ENCODE peak calls at places on chromosomes 1 and 21, in four cellular contexts. D, V, E and F are unnamed samples.

GRCh38 chr1:51607676-51608075 is 9.2 kb upstream of the OSBPL9 start:
- DNase-seq in D (no peak), E (no peak), V (no peak), F (no peak)

GRCh38 chr1:20508411-20508771 is 440 bp upstream of the MUL1 start:
- DNase-seq in D (no peak), E (no peak), V (no peak), F (no peak)

GRCh38 chr1:71809085-71809484 is 473.3 kb downstream of the NEGR1 start:
- DNase-seq in D (no peak), E (no peak), V (no peak), F (no peak)

GRCh38 chr1:11701551-11701961 is 10.0 kb downstream of the DRAXIN start:
- DNase-seq in V (no peak), D (no peak), E (no peak), F (no peak)

GRCh38 chr1:217895817-217896216 is 264.7 kb downstream of the SPATA17 start:
- DNase-seq in D (no peak), V (no peak), E (no peak), F (no peak)

GRCh38 chr21:27693376-27693775 is 726.5 kb upstream of the ADAMTS5 start:
- DNase-seq in E (no peak), D (no peak), V (peak; percentile 73), F (no peak)

GRCh38 chr1:233635765-233636502 is 22.0 kb downstream of the KCNK1 start:
- DNase-seq in E (no peak), D (no peak), V (peak; percentile 62), F (peak; percentile 96)

GRCh38 chr1:109776911-109777310 is 13.2 kb upstream of the EPS8L3 start:
- DNase-seq in D (peak; percentile 68), V (peak; percentile 78), E (peak; percentile 76), F (peak; percentile 93)

GRCh38 chr1:220879090-220879508 is at the start of gene HLX:
- DNase-seq in D (peak; percentile 98), E (no peak), V (peak; percentile 92), F (peak; percentile 95)

GRCh38 chr1:30569384-30569783 is 154.0 kb downstream of the MATN1 start:
- DNase-seq in V (no peak), E (no peak), D (no peak), F (no peak)

GRCh38 chr21:27498025-27498424 is 531.1 kb upstream of the ADAMTS5 start:
- DNase-seq in D (no peak), V (peak; percentile 14), E (no peak), F (no peak)

GRCh38 chr1:160083968-160084770 is 2.8 kb downstream of the KCNJ9 start:
- DNase-seq in E (no peak), D (peak; percentile 77), V (no peak), F (peak; percentile 43)

GRCh38 chr1:219660666-219661463 is 48.0 kb upstream of the ZC3H11B start:
- DNase-seq in V (peak; percentile 88), E (no peak), D (peak; percentile 61), F (peak; percentile 76)

GRCh38 chr1:235984041-235984820 is 80.7 kb downstream of the NID1 start:
- DNase-seq in E (no peak), V (peak; percentile 90), D (no peak), F (no peak)

GRCh38 chr1:86925742-86926141 is 11.3 kb downstream of the HS2ST1 start:
- DNase-seq in V (no peak), E (no peak), D (no peak), F (no peak)

GRCh38 chr1:244297616-244298015 is 154.1 kb downstream of the ADSS2 start:
- DNase-seq in E (no peak), D (no peak), V (no peak), F (no peak)

GRCh38 chr1:244296447-244296846 is 155.3 kb downstream of the ADSS2 start:
- DNase-seq in D (no peak), E (no peak), V (no peak), F (no peak)

GRCh38 chr1:244297087-244297486 is 154.6 kb downstream of the ADSS2 start:
- DNase-seq in D (no peak), V (no peak), E (no peak), F (no peak)

GRCh38 chr1:244294825-244295224 is 156.9 kb downstream of the ADSS2 start:
- DNase-seq in E (no peak), D (no peak), V (no peak), F (no peak)

DNA sequence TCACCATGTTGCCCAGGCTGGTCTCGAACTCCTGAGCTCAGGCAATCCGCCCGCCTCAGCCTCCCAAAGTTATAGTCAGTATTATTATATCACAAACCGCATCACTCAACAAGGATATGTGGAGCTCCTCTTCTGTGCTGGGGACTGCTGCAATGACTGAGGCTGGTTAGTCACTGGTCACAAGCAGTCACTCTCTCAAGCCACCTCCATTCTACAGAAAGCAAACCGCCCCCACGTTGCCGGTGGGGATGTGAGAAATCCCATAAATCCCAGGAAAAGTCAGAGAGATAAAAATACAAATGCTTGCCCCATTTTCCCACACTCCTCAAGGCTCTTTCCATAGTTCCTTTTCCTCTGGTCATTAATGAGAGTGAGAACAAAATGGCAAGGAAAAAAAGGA is 155.7 kb downstream of the ADSS2 start:
- DNase-seq in V (no peak), D (no peak), E (no peak), F (no peak)
- TF ChIP-seq MAZ in V (no peak), D (no peak), E (no peak), F (no peak)

GRCh38 chr1:224057461-224058199 is 56.3 kb upstream of the FBXO28 start:
- DNase-seq in V (no peak), E (peak; percentile 15), D (no peak), F (no peak)
- TF ChIP-seq MAZ in V (no peak), E (no peak), D (no peak), F (no peak)

GRCh38 chr1:230072866-230073265 is 5.8 kb downstream of the GALNT2 start:
- DNase-seq in E (no peak), V (no peak), D (no peak), F (no peak)

GRCh38 chr1:230074762-230075161 is 7.7 kb downstream of the GALNT2 start:
- DNase-seq in E (no peak), D (no peak), V (no peak), F (no peak)

GRCh38 chr1:230072296-230072695 is 5.3 kb downstream of the GALNT2 start:
- DNase-seq in V (no peak), D (no peak), E (no peak), F (no peak)

GRCh38 chr1:230074270-230074669 is 7.2 kb downstream of the GALNT2 start:
- DNase-seq in D (no peak), E (no peak), V (no peak), F (no peak)

DNA sequence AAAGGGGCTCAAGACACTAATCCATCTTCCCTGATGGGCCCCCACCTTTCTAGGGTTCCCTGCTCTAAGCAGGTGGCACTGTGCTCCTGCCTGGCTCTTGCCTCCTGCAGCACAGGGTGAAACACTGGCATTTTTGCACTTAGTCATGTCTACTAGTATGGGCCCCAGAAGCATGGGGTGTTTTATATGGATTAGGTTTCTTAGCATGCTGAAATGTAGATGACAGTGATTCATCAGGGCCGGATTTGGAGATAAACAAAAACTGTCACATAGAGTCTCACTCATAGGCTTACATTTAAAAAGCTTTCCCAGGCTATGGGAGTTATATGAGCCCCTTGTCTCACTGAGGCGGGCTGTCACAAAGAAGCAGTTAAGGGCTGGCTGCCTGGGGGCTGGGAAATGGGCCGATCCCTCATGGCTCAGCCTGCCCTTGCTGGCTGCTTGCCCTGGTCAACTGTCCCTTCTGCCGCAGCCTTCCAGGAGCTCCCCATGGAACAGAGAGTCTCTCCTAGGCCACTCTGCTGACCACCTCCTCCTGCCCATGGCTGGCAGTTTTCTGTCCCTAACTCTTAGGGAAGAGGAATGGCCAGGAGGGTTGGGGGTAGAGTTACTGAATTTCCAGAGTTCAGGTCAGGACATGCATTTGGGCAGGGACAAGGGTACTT is 6.5 kb downstream of the GALNT2 start:
- DNase-seq in V (peak; percentile 91), E (no peak), D (no peak), F (no peak)
- TF ChIP-seq MAZ in V (no peak), E (no peak), D (no peak), F (no peak)

GRCh38 chr1:27684176-27684575 is 12.2 kb upstream of the IFI6 start:
- DNase-seq in V (no peak), E (no peak), D (no peak), F (no peak)

GRCh38 chr1:27690205-27690604 is 18.2 kb upstream of the IFI6 start:
- DNase-seq in E (no peak), V (no peak), D (no peak), F (peak; percentile 4)

GRCh38 chr1:27687906-27688305 is 15.9 kb upstream of the IFI6 start:
- DNase-seq in E (no peak), D (no peak), V (no peak), F (no peak)

GRCh38 chr1:27686223-27686990 is 14.4 kb upstream of the IFI6 start:
- DNase-seq in E (no peak), V (no peak), D (no peak), F (peak; percentile 11)

DNA sequence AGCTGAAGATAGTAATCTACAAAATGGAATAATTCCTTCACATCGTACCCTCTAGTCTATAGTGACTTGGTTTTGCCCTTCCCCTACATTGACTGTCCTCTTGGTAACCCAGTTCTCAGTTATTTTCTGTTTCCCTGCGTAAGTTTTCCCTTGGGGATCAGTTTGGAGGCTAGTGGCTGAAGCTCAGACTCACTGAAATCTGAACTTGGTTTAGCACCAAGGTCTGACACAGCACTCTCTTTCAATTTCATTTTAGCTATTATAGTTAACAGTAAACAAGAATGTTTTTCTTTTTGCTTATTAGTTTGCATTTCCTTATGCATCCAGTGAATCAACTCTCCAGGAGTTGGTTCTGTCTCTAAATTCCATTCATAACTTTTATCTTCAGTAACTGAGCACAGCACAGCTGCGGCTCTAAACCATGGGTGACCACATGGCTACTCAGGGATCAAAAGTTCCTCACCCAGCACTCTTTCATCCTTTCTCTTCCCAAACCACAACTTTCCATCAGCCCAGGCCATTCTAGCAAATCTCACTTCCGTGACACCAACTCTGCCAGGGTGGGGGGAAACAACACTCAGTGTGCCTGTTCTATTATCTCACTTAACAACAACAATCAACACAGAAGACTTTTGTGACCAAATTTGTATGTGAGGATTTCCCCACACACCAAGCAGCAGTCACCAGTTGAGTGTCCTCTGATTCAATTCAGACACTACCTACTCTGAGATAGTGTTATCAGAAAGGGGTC is 17.6 kb upstream of the IFI6 start:
- DNase-seq in E (no peak), V (peak; percentile 57), D (no peak), F (no peak)
- TF ChIP-seq MAZ in E (no peak), V (no peak), D (no peak), F (no peak)

GRCh38 chr1:55588300-55588699 is 373.1 kb upstream of the USP24 start:
- DNase-seq in E (no peak), V (no peak), D (no peak), F (no peak)

GRCh38 chr1:55592122-55592521 is 377.0 kb upstream of the USP24 start:
- DNase-seq in E (no peak), V (no peak), D (no peak), F (no peak)

GRCh38 chr1:55593299-55593698 is 378.1 kb upstream of the USP24 start:
- DNase-seq in D (no peak), V (no peak), E (no peak), F (no peak)

GRCh38 chr1:55586771-55587170 is 371.6 kb upstream of the USP24 start:
- DNase-seq in E (no peak), D (no peak), V (no peak), F (no peak)

DNA sequence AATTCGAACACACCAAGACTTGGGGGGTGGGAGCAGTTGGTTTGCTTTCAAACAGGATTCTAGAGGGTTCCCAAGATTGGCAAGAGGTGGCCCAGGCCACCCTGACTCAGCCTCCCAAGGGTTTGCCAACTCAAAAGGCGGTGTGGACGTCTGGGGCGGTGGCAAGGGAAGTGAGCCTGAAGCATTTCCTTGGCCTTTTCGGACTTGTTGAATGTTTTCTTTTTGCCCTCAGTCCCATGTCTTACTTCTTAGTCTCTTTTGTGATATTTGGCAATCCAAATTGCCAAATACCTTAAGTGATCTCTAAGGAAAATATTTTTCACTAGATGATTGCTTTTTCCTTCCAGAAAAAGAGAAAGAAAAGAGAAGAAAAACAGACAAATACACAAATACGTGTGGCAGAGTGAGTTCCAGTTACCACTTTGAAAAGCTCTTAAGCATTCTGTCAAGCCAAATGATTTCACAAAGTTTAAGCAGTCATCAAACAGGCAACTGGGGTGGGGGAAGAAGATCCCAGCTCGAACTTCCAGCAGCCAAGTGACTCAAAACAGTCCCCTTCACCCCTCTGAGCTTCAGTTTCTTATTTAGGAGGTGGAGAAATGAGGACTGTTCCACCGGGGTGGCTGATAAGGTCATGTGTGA is 374.6 kb upstream of the USP24 start:
- DNase-seq in D (no peak), E (no peak), V (no peak), F (no peak)
- TF ChIP-seq MAZ in D (no peak), E (no peak), V (no peak), F (no peak)